ENCODE peak calls at places on chromosomes 12 and 14, in four cellular contexts. H is progenitor cell of endocrine pancreas; S is naive thymus-derived CD8-positive, alpha-beta T cell; C is caudate nucleus. K is an unnamed sample.

GRCh38 chr12:115203661-115204060 is 519.7 kb upstream of the TBX3 start:
- DNase-seq in C (no peak), H (no peak), S (no peak), K (no peak)

GRCh38 chr12:85658236-85658635 is 178.0 kb downstream of the RASSF9 start:
- DNase-seq in S (no peak), H (no peak), C (no peak), K (no peak)

GRCh38 chr12:127640181-127640886 is 626.6 kb upstream of the TMEM132C start:
- DNase-seq in S (no peak), C (no peak), H (no peak), K (no peak)

GRCh38 chr12:67742461-67742860 is 93.9 kb downstream of the DYRK2 start:
- DNase-seq in S (no peak), H (no peak), C (no peak), K (no peak)

GRCh38 chr14:92144708-92145107 is 22.9 kb downstream of the CPSF2 start:
- DNase-seq in C (no peak), H (no peak), S (no peak), K (no peak)

GRCh38 chr12:442235-442884 is 17.4 kb upstream of the B4GALNT3 start:
- DNase-seq in H (peak), S (peak), C (no peak), K (peak)

GRCh38 chr12:67077617-67078016 is 191.5 kb upstream of the CAND1 start:
- DNase-seq in H (no peak), C (no peak), S (no peak), K (no peak)

GRCh38 chr14:93009471-93010117 is 86.6 kb downstream of the CHGA start:
- DNase-seq in S (no peak), H (no peak), C (peak), K (peak)

GRCh38 chr14:91245029-91245428 is 525 bp upstream of the GPR68 start:
- DNase-seq in C (no peak), S (peak), H (no peak), K (no peak)